ENCODE peak calls at places on chromosomes 6 and 20, in ten cellular contexts. A is skeletal muscle cell; K is left cardiac atrium; V is fibroblast of mammary gland; O is C1 segment of cervical spinal cord; Z is SW 1271; Y is COR-L47; C is Right ventricle myocardium inferior; E is activated naive CD8-positive, alpha-beta T cell treated with anti-CD3 and anti-CD28 coated beads, Interleukin-2, amount 50 U/mL, for 24 hours; P is adrenal gland. W is an unnamed sample.

GRCh38 chr6:4599924-4600323 is 176.3 kb upstream of the CDYL start:
- DNase-seq in A (peak), K (no peak), V (peak), O (no peak), Z (peak), Y (no peak), C (no peak), E (no peak), P (peak), W (no peak)

GRCh38 chr20:37414133-37414532 is 68.2 kb downstream of the SRC start:
- DNase-seq in A (no peak), K (no peak), V (no peak), O (no peak), Z (no peak), Y (no peak), C (no peak), E (no peak), P (no peak), W (no peak)

GRCh38 chr6:128725271-128726233 is 157.4 kb upstream of the LAMA2 start:
- DNase-seq in A (peak), K (no peak), V (peak), O (no peak), Z (peak), Y (no peak), C (no peak), E (peak), P (peak), W (no peak)

GRCh38 chr20:56796345-56796744 is 167.2 kb downstream of the TFAP2C start:
- DNase-seq in A (no peak), K (no peak), V (no peak), O (no peak), Z (no peak), Y (no peak), C (no peak), E (no peak), P (no peak), W (no peak)

GRCh38 chr6:15926256-15926655 is 202.6 kb upstream of the MYLIP start:
- DNase-seq in A (no peak), K (no peak), V (no peak), O (no peak), Z (no peak), Y (no peak), C (no peak), E (no peak), P (no peak), W (no peak)

GRCh38 chr6:149454405-149454848 is 30.4 kb downstream of the ZC3H12D start:
- DNase-seq in A (peak), K (peak), V (peak), O (peak), Z (no peak), Y (no peak), C (peak), E (no peak), P (peak), W (peak)

GRCh38 chr6:27145731-27146455 is 101.6 kb upstream of the PRSS16 start:
- DNase-seq in A (peak), K (peak), V (peak), O (no peak), Z (peak), Y (peak), C (peak), E (peak), P (peak), W (peak)

GRCh38 chr20:7596541-7596940 is 343.7 kb downstream of the HAO1 start:
- DNase-seq in A (no peak), K (no peak), V (no peak), O (no peak), Z (no peak), Y (no peak), C (no peak), E (no peak), P (no peak), W (no peak)

GRCh38 chr6:23736577-23736976 is 389.4 kb upstream of the NRSN1 start:
- DNase-seq in A (no peak), K (no peak), V (no peak), O (no peak), Z (no peak), Y (no peak), C (no peak), E (no peak), P (no peak), W (no peak)

GRCh38 chr6:44667668-44668390 is 280.3 kb downstream of the CDC5L start:
- DNase-seq in A (no peak), K (no peak), V (no peak), O (no peak), Z (no peak), Y (no peak), C (no peak), E (peak), P (peak), W (no peak)

GRCh38 chr20:57256205-57256604 is 10.2 kb downstream of the BMP7 start:
- DNase-seq in A (no peak), K (no peak), V (no peak), O (no peak), Z (no peak), Y (no peak), C (no peak), E (no peak), P (no peak), W (no peak)

GRCh38 chr6:116210750-116211425 is 43.0 kb downstream of the TSPYL4 start:
- DNase-seq in A (no peak), K (peak), V (peak), O (no peak), Z (peak), Y (no peak), C (peak), E (no peak), P (peak), W (peak)

GRCh38 chr20:1825492-1825891 is 69.7 kb upstream of the SIRPA start:
- DNase-seq in A (peak), K (no peak), V (no peak), O (no peak), Z (no peak), Y (no peak), C (no peak), E (no peak), P (no peak), W (no peak)

GRCh38 chr6:40817369-40817768 is 221.7 kb downstream of the UNC5CL start:
- DNase-seq in A (no peak), K (no peak), V (no peak), O (no peak), Z (no peak), Y (no peak), C (no peak), E (no peak), P (no peak), W (no peak)

GRCh38 chr20:21396045-21396893 is 1.1 kb downstream of the NKX2-4 start:
- DNase-seq in A (no peak), K (no peak), V (no peak), O (no peak), Z (no peak), Y (no peak), C (no peak), E (no peak), P (peak), W (no peak)

GRCh38 chr20:2133318-2134183 is 31.9 kb downstream of the STK35 start:
- DNase-seq in A (peak), K (no peak), V (peak), O (no peak), Z (peak), Y (no peak), C (no peak), E (no peak), P (peak), W (no peak)